ENCODE peak calls at places on chromosome 14, in seven cellular contexts. X is activated B cell treated with CpG ODN at 0.5 μM for 24 hours; Q is brain microvascular endothelial cell; T is stimulated activated CD4-positive, alpha-beta T cell treated with anti-CD3 and anti-CD28 coated beads, Interleukin-1b, Interleukin-23, amount 100 ng/mL, for 1 hour; R is non-pigmented ciliary epithelial cell; W is NAMALWA; K is cortex of kidney. C is an unnamed sample.

GRCh38 chr14:74437654-74438053 is 11.6 kb upstream of the SYNDIG1L start:
- DNase-seq in X (no peak), Q (no peak), T (no peak), R (no peak), W (no peak), K (no peak), C (no peak)

GRCh38 chr14:21866479-21866878 is 192.9 kb upstream of the OR4E1 start:
- DNase-seq in X (no peak), Q (peak), T (no peak), R (no peak), W (no peak), K (no peak), C (no peak)

GRCh38 chr14:29584992-29585391 is 342.7 kb downstream of the PRKD1 start:
- DNase-seq in X (no peak), Q (peak), T (no peak), R (peak), W (no peak), K (no peak), C (peak)

GRCh38 chr14:102485693-102486512 is 23.7 kb downstream of the ANKRD9 start:
- DNase-seq in X (no peak), Q (no peak), T (no peak), R (no peak), W (no peak), K (no peak), C (no peak)

GRCh38 chr14:24605435-24606190 is 3.9 kb downstream of the GZMH start:
- DNase-seq in X (peak), Q (no peak), T (peak), R (no peak), W (peak), K (no peak), C (no peak)

GRCh38 chr14:76181546-76181945 is 29.8 kb downstream of the GPATCH2L start:
- DNase-seq in X (no peak), Q (no peak), T (no peak), R (no peak), W (peak), K (no peak), C (no peak)

GRCh38 chr14:90624228-90624627 is 192.0 kb downstream of the TTC7B start:
- DNase-seq in X (no peak), Q (no peak), T (no peak), R (no peak), W (no peak), K (no peak), C (no peak)

GRCh38 chr14:29390046-29390841 is 537.4 kb downstream of the PRKD1 start:
- DNase-seq in X (no peak), Q (no peak), T (no peak), R (no peak), W (no peak), K (no peak), C (no peak)

GRCh38 chr14:61179776-61180398 is 101.3 kb downstream of the TMEM30B start:
- DNase-seq in X (no peak), Q (no peak), T (no peak), R (no peak), W (no peak), K (no peak), C (no peak)

GRCh38 chr14:97177016-97177415 is 379.8 kb downstream of the VRK1 start:
- DNase-seq in X (no peak), Q (no peak), T (no peak), R (no peak), W (peak), K (no peak), C (no peak)

GRCh38 chr14:24240110-24240918 is 2.1 kb downstream of the TINF2 start:
- DNase-seq in X (no peak), Q (no peak), T (no peak), R (no peak), W (no peak), K (no peak), C (no peak)